ENCODE peak calls at places on chromosome 20, in five cellular contexts. U is neural progenitor cell, C is ascending aorta, X is BJ, V is progenitor cell of endocrine pancreas. L is an unnamed sample.
A peak's percentile ranks its signal among the peaks of the same experiment; 100 is the strongest.

GRCh38 chr20:33521461-33521860 is 31.6 kb downstream of the CBFA2T2 start:
- DNase-seq in U (no peak), C (no peak), X (no peak), V (no peak), L (no peak)

GRCh38 chr20:1224205-1224604 is 1.6 kb upstream of the RAD21L1 start:
- DNase-seq in U (no peak), C (no peak), X (no peak), V (no peak), L (no peak)

GRCh38 chr20:2234788-2235187 is 61.0 kb upstream of the TGM3 start:
- DNase-seq in U (peak; percentile 53), C (no peak), X (no peak), V (no peak), L (peak; percentile 22)

GRCh38 chr20:3734111-3734843 is 1.8 kb downstream of the HSPA12B start:
- DNase-seq in U (no peak), C (no peak), X (no peak), V (no peak), L (no peak)

GRCh38 chr20:47016068-47016664 is 121.5 kb downstream of the EYA2 start:
- DNase-seq in U (peak; percentile 45), C (no peak), X (no peak), V (peak; percentile 12), L (peak; percentile 59)

GRCh38 chr20:6282642-6283041 is 159.8 kb upstream of the FERMT1 start:
- DNase-seq in U (no peak), C (no peak), X (no peak), V (no peak), L (no peak)

GRCh38 chr20:17624551-17625245 is 54.8 kb downstream of the DSTN start:
- DNase-seq in U (no peak), C (peak; percentile 7), X (no peak), V (no peak), L (no peak)

GRCh38 chr20:38985060-38985459 is 22.9 kb downstream of the DHX35 start:
- DNase-seq in U (no peak), C (no peak), X (no peak), V (no peak), L (no peak)

GRCh38 chr20:59082077-59082740 is 39.6 kb upstream of the PRELID3B start:
- DNase-seq in U (no peak), C (no peak), X (no peak), V (no peak), L (no peak)

GRCh38 chr20:33719277-33719988 is 677 bp downstream of the PXMP4 start:
- DNase-seq in U (no peak), C (no peak), X (no peak), V (no peak), L (no peak)

GRCh38 chr20:51752343-51752951 is 15.7 kb downstream of the ATP9A start:
- DNase-seq in U (no peak), C (no peak), X (peak; percentile 83), V (no peak), L (no peak)

GRCh38 chr20:3276400-3277015 is 37.5 kb upstream of the SLC4A11 start:
- DNase-seq in U (peak; percentile 57), C (no peak), X (no peak), V (no peak), L (no peak)

GRCh38 chr20:23233341-23233740 is 117.2 kb upstream of the NXT1 start:
- DNase-seq in U (no peak), C (no peak), X (no peak), V (no peak), L (no peak)

GRCh38 chr20:13684566-13685222 is 46.0 kb upstream of the TASP1 start:
- DNase-seq in U (no peak), C (no peak), X (no peak), V (no peak), L (no peak)

GRCh38 chr20:5727018-5727515 is 23.1 kb upstream of the SHLD1 start:
- DNase-seq in U (no peak), C (no peak), X (no peak), V (no peak), L (no peak)

GRCh38 chr20:9903048-9903651 is 64.3 kb upstream of the PAK5 start:
- DNase-seq in U (peak; percentile 70), C (no peak), X (no peak), V (no peak), L (peak; percentile 31)
- TF ChIP-seq CTCF in U (peak; percentile 93), C (no peak), X (peak; percentile 34), V (peak; percentile 70), L (peak; percentile 55)

DNA sequence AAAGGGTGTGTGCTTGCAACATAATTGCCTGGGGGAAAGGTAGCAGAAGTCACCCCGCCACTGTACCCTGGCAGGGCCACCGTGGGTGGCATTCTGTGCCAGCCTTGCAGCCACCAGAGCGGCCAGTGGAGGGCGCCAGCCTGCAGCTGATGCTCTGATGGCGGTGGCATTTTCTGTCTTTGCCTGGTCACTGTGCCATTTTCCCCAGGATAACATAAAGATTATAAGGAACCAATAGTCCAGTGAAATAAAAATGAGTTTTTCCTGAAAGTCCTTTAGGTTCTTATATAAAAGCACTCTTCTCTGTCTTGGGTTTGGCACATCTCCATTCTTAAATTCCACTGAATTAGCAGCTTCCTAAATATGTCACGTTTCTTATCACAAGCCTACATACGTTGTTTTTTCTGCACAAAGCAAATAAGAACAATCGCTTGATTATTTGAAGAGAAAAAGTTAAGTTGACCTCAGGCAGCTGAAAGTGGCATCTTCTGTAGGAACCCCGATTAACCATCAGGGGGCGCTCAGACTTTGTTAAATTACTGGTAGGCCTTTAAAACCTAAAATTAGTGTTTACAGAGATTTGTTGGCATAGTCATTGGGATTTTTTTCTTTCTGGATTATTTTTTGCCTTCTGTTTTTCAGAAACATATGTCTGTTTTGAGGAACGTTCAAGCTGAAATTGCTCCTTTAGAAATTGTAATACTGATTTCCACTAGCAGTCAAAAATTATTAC is 67.3 kb upstream of the XRN2 start:
- DNase-seq in U (peak; percentile 87), C (no peak), X (peak; percentile 8), V (peak; percentile 45), L (peak; percentile 67)
- TF ChIP-seq CTCF in U (peak; percentile 78), C (peak; percentile 37), X (peak; percentile 91), V (peak; percentile 76), L (peak; percentile 75)

GRCh38 chr20:36784900-36785299 is 11.3 kb upstream of the DSN1 start:
- DNase-seq in U (no peak), C (no peak), X (no peak), V (no peak), L (no peak)
- TF ChIP-seq CTCF in U (no peak), C (no peak), X (no peak), V (no peak), L (no peak)

GRCh38 chr20:64153861-64154589 is 10.2 kb upstream of the MYT1 start:
- DNase-seq in U (no peak), C (no peak), X (no peak), V (no peak), L (no peak)
- TF ChIP-seq CTCF in U (no peak), C (no peak), X (no peak), V (no peak), L (no peak)